ENCODE peak calls at places on chromosomes 3 and 15, in five cellular contexts. I is K562, D is SK-N-SH, K is HepG2, J is HCT116. Y is an unnamed sample.

GRCh38 chr15:57019496-57020160 is 101.2 kb downstream of the TCF12 start:
- DNase-seq in I (no peak), D (no peak), K (no peak), J (no peak), Y (no peak)

GRCh38 chr15:96325579-96326331 is 4.7 kb upstream of the NR2F2 start:
- DNase-seq in I (no peak), D (no peak), K (no peak), J (no peak), Y (no peak)

GRCh38 chr15:39908186-39908585 is 11.9 kb downstream of the GPR176 start:
- DNase-seq in I (no peak), D (peak; percentile 37), K (no peak), J (no peak), Y (no peak)

GRCh38 chr15:25860885-25861866 is 2.0 kb downstream of the ATP10A start:
- DNase-seq in I (no peak), D (no peak), K (no peak), J (no peak), Y (no peak)

GRCh38 chr3:172312711-172313110 is 135.5 kb downstream of the GHSR start:
- DNase-seq in I (no peak), D (no peak), K (no peak), J (no peak), Y (no peak)

GRCh38 chr3:19474169-19474568 is 325.9 kb downstream of the KCNH8 start:
- DNase-seq in I (no peak), D (no peak), K (no peak), J (no peak), Y (no peak)

GRCh38 chr3:135097276-135097946 is 302.4 kb downstream of the EPHB1 start:
- DNase-seq in I (no peak), D (no peak), K (no peak), J (no peak), Y (no peak)

GRCh38 chr3:177960722-177961121 is 575.5 kb upstream of the KCNMB2 start:
- DNase-seq in I (no peak), D (no peak), K (no peak), J (no peak), Y (no peak)

GRCh38 chr15:72982750-72983149 is 69.5 kb upstream of the NEO1 start:
- DNase-seq in I (no peak), D (no peak), K (no peak), J (no peak), Y (no peak)

GRCh38 chr3:157263027-157263426 is 103.1 kb upstream of the CCNL1 start:
- DNase-seq in I (no peak), D (no peak), K (no peak), J (no peak), Y (no peak)

GRCh38 chr15:91473894-91474293 is 373.8 kb downstream of the SV2B start:
- DNase-seq in I (no peak), D (no peak), K (no peak), J (no peak), Y (peak; percentile 32)

GRCh38 chr3:141255864-141256263 is 24.2 kb downstream of the PXYLP1 start:
- DNase-seq in I (peak; percentile 64), D (no peak), K (peak; percentile 35), J (no peak), Y (no peak)

GRCh38 chr3:149473991-149474819 is at the start of gene TM4SF4:
- DNase-seq in I (no peak), D (no peak), K (peak; percentile 46), J (no peak), Y (no peak)

GRCh38 chr3:188527389-188527788 is 373.4 kb downstream of the LPP start:
- DNase-seq in I (no peak), D (no peak), K (no peak), J (no peak), Y (no peak)

GRCh38 chr3:169863458-169863899 is 6.3 kb downstream of the LRRC31 start:
- DNase-seq in I (peak; percentile 73), D (peak; percentile 64), K (peak; percentile 55), J (peak; percentile 73), Y (peak; percentile 62)

GRCh38 chr3:22113453-22113852 is 362.4 kb upstream of the ZNF385D start:
- DNase-seq in I (no peak), D (no peak), K (no peak), J (no peak), Y (no peak)
- H3K27ac ChIP-seq in I (no peak overlapping the region), D (no peak overlapping the region), K (no peak overlapping the region), J (no peak overlapping the region), Y (no peak overlapping the region)

GRCh38 chr15:90418627-90419026 is 30.6 kb downstream of the IQGAP1 start:
- DNase-seq in I (no peak), D (no peak), K (no peak), J (no peak), Y (no peak)

GRCh38 chr15:90419202-90419601 is 31.2 kb downstream of the IQGAP1 start:
- DNase-seq in I (no peak), D (no peak), K (no peak), J (no peak), Y (no peak)

GRCh38 chr15:90420488-90420850 is 32.4 kb downstream of the IQGAP1 start:
- DNase-seq in I (no peak), D (no peak), K (no peak), J (no peak), Y (no peak)

GRCh38 chr15:90421527-90421926 is 33.5 kb downstream of the IQGAP1 start:
- DNase-seq in I (no peak), D (no peak), K (no peak), J (no peak), Y (no peak)

DNA sequence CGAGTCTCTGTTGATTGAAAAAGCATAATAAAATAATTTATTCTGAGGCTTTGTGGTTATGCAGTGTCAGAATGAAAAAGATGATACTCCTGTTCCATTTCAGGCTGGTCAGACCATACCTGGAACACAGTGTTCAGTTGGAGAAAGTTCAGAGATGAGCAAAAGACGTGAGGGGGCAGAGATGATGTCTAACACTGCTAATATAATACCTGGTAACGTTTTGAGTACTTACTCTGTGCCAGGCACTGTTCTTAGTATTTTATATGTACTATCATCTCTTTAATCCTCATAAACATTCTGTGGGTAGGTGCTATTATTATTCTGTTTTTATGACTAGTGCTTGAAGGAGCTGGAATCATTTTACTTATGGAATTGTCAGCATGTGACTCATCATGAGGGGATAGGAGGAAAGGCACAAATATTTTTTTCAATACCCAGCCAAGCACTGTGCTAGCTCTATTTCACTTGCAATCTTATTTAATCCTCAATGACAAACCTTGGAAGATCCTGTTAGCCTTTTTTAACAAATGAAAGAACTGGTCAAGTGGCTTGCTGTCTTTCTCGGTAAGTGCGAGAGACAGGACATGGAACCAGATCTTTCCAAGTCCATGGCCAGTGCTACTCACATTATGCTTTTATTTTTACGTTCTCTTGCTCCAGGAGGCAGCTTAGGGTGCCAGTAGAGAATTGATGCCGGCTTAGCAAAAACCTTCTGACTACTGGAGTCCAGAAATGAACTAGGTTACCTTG is 31.9 kb downstream of the IQGAP1 start:
- DNase-seq in I (no peak), D (no peak), K (no peak), J (no peak), Y (no peak)
- TF ChIP-seq POLR2AphosphoS5 in I (no peak), D (peak; percentile 37), K (no peak), J (no peak), Y (no peak)

GRCh38 chr3:14485981-14486380 is 54.2 kb downstream of the GRIP2 start:
- DNase-seq in I (no peak), D (no peak), K (no peak), J (no peak), Y (no peak)

GRCh38 chr3:14487086-14487485 is 53.1 kb downstream of the GRIP2 start:
- DNase-seq in I (no peak), D (no peak), K (no peak), J (no peak), Y (no peak)

GRCh38 chr3:14484741-14485140 is 55.4 kb downstream of the GRIP2 start:
- DNase-seq in I (no peak), D (no peak), K (no peak), J (no peak), Y (no peak)

GRCh38 chr3:14487821-14488220 is 52.3 kb downstream of the GRIP2 start:
- DNase-seq in I (no peak), D (no peak), K (no peak), J (no peak), Y (no peak)

DNA sequence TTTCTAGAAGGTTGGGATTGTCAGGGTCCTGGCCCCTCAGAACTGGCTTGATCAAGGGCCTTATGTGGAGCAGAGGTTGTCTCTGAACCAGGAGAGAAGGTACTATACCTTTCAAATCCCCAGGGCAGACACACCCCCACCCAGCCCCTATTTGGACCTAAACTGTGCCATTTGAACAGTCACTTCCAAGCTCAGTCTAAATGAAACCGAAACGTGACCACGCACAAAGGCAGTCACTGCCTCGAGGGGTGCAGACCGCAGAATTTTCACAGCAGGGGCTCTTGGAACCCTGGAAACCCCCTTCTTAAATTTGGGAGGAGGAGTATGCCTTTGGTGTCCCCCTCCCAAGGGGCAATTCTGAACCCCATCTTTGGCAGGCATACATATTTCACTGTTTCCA is 53.7 kb downstream of the GRIP2 start:
- DNase-seq in I (no peak), D (no peak), K (no peak), J (no peak), Y (no peak)
- H3K9ac ChIP-seq in I (no peak overlapping the region), D (no peak overlapping the region), K (no peak overlapping the region), J (no peak overlapping the region), Y (no peak overlapping the region)

GRCh38 chr15:45184562-45185041 is 3.2 kb downstream of the SHF start:
- DNase-seq in I (peak; percentile 2), D (peak; percentile 61), K (no peak), J (no peak), Y (no peak)
- H3K27ac ChIP-seq in I (no peak overlapping the region), D (peak overlapping the region; percentile 87), K (no peak overlapping the region), J (no peak overlapping the region), Y (no peak overlapping the region)

GRCh38 chr3:112484352-112484751 is 14.9 kb downstream of the BTLA start:
- DNase-seq in I (no peak), D (no peak), K (no peak), J (no peak), Y (no peak)

GRCh38 chr3:112482675-112483074 is 16.6 kb downstream of the BTLA start:
- DNase-seq in I (no peak), D (no peak), K (no peak), J (no peak), Y (no peak)

GRCh38 chr3:112486811-112487505 is 12.3 kb downstream of the BTLA start:
- DNase-seq in I (no peak), D (no peak), K (no peak), J (no peak), Y (no peak)

GRCh38 chr3:112477891-112478290 is 21.4 kb downstream of the BTLA start:
- DNase-seq in I (no peak), D (no peak), K (no peak), J (no peak), Y (no peak)

DNA sequence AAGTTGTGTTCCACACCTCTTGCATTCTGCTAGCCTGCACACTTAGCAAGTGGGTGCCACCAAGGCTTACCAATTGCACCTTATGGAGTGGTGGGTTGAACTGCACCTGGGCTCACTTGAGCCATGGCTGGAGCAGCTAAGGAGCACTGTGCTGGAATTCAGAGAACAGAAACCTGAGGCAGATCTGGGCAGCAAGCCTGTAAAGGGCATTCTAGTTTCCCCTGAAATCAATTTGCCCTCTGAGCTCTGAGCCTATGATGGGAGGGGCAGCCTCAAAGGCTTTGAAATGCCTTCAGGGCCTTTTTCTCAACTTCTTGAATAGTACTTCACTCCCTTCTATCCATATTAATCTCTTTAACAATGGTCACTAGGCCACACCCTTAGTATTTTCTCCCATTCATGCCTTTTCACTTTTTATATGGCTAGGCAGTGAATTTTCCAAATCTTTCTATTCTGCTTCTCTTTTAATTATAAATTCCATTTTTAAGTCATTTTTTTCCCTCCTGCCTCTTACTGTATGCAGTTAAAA is 17.9 kb downstream of the BTLA start:
- DNase-seq in I (no peak), D (no peak), K (no peak), J (no peak), Y (no peak)
- TF ChIP-seq POLR2AphosphoS5 in I (no peak), D (no peak), K (no peak), J (no peak), Y (no peak)